ENCODE peak calls at places on chromosomes 6 and 20, in five cellular contexts. J, S, W, D and B are unnamed samples.

GRCh38 chr20:57372581-57373350 is 18.4 kb upstream of the RBM38 start:
- DNase-seq in J (no peak), S (no peak), W (no peak), D (no peak), B (no peak)

GRCh38 chr20:17782768-17783167 is 83.0 kb downstream of the BANF2 start:
- DNase-seq in J (no peak), S (no peak), W (no peak), D (no peak), B (no peak)

GRCh38 chr6:142384455-142385332 is 82.9 kb downstream of the ADGRG6 start:
- DNase-seq in J (no peak), S (no peak), W (no peak), D (no peak), B (no peak)

GRCh38 chr6:108175592-108176279 is 9.9 kb downstream of the NR2E1 start:
- DNase-seq in J (no peak), S (no peak), W (no peak), D (peak; percentile 74), B (no peak)

GRCh38 chr6:43053545-43054205 is at the start of gene CUL7:
- DNase-seq in J (peak; percentile 92), S (peak; percentile 98), W (peak; percentile 98), D (peak; percentile 91), B (peak; percentile 97)

GRCh38 chr6:161476711-161477110 is 202.8 kb upstream of the AGPAT4 start:
- DNase-seq in J (no peak), S (no peak), W (no peak), D (no peak), B (no peak)

GRCh38 chr6:134880487-134881190 is 69.3 kb downstream of the ALDH8A1 start:
- DNase-seq in J (no peak), S (peak; percentile 10), W (no peak), D (no peak), B (peak; percentile 64)

GRCh38 chr6:101876431-101876830 is 482.9 kb downstream of the GRIK2 start:
- DNase-seq in J (no peak), S (no peak), W (no peak), D (peak; percentile 61), B (no peak)

GRCh38 chr6:158834675-158835385 is 15.7 kb upstream of the EZR start:
- DNase-seq in J (no peak), S (no peak), W (no peak), D (no peak), B (peak; percentile 44)

GRCh38 chr6:36200998-36201596 is 4.6 kb downstream of the BRPF3 start:
- DNase-seq in J (no peak), S (no peak), W (no peak), D (no peak), B (peak; percentile 73)

GRCh38 chr20:22288156-22288555 is 296.2 kb downstream of the FOXA2 start:
- DNase-seq in J (no peak), S (no peak), W (no peak), D (no peak), B (no peak)

GRCh38 chr20:54015496-54015895 is 54.9 kb downstream of the BCAS1 start:
- DNase-seq in J (no peak), S (peak; percentile 84), W (no peak), D (no peak), B (no peak)

GRCh38 chr6:27312146-27312949 is at the start of gene POM121L2:
- DNase-seq in J (peak; percentile 19), S (peak; percentile 72), W (peak; percentile 86), D (peak; percentile 84), B (peak; percentile 70)

GRCh38 chr6:16625319-16626240 is 135.7 kb downstream of the ATXN1 start:
- DNase-seq in J (no peak), S (no peak), W (no peak), D (no peak), B (no peak)

GRCh38 chr6:126356526-126356925 is 16.6 kb downstream of the CENPW start:
- DNase-seq in J (no peak), S (no peak), W (no peak), D (no peak), B (no peak)

GRCh38 chr6:155530219-155530834 is 74.7 kb upstream of the NOX3 start:
- DNase-seq in J (peak; percentile 29), S (peak; percentile 72), W (peak; percentile 44), D (peak; percentile 33), B (peak; percentile 8)